ENCODE peak calls at places on chromosomes 4 and X, in nine cellular contexts. U is omental fat pad, K is H54, L is cardiac muscle cell, F is midbrain, E is EH, W is sciatic nerve, O is ureter, P is skeletal muscle cell. N is an unnamed sample.

GRCh38 chr4:23733911-23734458 is 155.9 kb downstream of the PPARGC1A start:
- DNase-seq in K (no peak), P (no peak), W (no peak), U (no peak), F (no peak), L (no peak), O (no peak), E (no peak), N (no peak)

GRCh38 chr4:40414673-40415072 is 79.5 kb downstream of the CHRNA9 start:
- DNase-seq in O (no peak), F (no peak), K (no peak), E (no peak), P (no peak), U (no peak), L (no peak), W (no peak), N (no peak)

GRCh38 chr4:44016582-44017421 is 431.8 kb downstream of the KCTD8 start:
- DNase-seq in L (no peak), W (no peak), F (no peak), U (no peak), O (no peak), K (peak), E (peak), P (no peak), N (no peak)

GRCh38 chr4:3219761-3220481 is 29.0 kb upstream of the MSANTD1 start:
- DNase-seq in F (no peak), O (no peak), K (no peak), U (no peak), P (no peak), L (no peak), E (no peak), W (no peak), N (no peak)

GRCh38 chr4:2598661-2599654 is 62.5 kb downstream of the FAM193A start:
- DNase-seq in O (no peak), W (no peak), E (no peak), F (peak), P (no peak), U (no peak), L (peak), K (no peak), N (no peak)

GRCh38 chr4:94127707-94128328 is 79.8 kb upstream of the SMARCAD1 start:
- DNase-seq in E (peak), P (peak), O (no peak), U (no peak), K (no peak), F (peak), L (peak), W (no peak), N (no peak)

GRCh38 chrX:150566734-150567182 is 1.7 kb upstream of the MTM1 start:
- DNase-seq in E (no peak), F (no peak), K (no peak), O (no peak), W (no peak), L (no peak), U (no peak), P (no peak), N (no peak)

GRCh38 chrX:23373129-23373804 is 38.6 kb downstream of the PTCHD1 start:
- DNase-seq in P (peak), E (peak), L (peak), U (no peak), K (no peak), O (no peak), W (no peak), F (no peak), N (no peak)

GRCh38 chr4:150518559-150518958 is 63.4 kb upstream of the MAB21L2 start:
- DNase-seq in U (no peak), O (no peak), L (peak), K (peak), W (no peak), E (peak), F (no peak), P (peak), N (no peak)

GRCh38 chr4:23373269-23373668 is 516.6 kb downstream of the PPARGC1A start:
- DNase-seq in L (peak), O (no peak), P (no peak), U (no peak), K (peak), F (no peak), W (no peak), E (no peak), N (no peak)

GRCh38 chr4:1356181-1356998 is 9.4 kb downstream of the UVSSA start:
- DNase-seq in F (peak), K (peak), P (no peak), O (no peak), W (peak), E (peak), U (peak), L (peak), N (peak)

GRCh38 chrX:3712080-3712869 is 1.2 kb downstream of the PRKX start:
- DNase-seq in F (no peak), L (peak), W (peak), K (no peak), U (no peak), O (no peak), P (no peak), E (peak), N (peak)

GRCh38 chr4:118032691-118033090 is 1.6 kb upstream of the NDST3 start:
- DNase-seq in L (no peak), P (no peak), F (no peak), U (no peak), E (peak), W (no peak), K (peak), O (no peak), N (peak)

GRCh38 chrX:1060562-1060960 is 151.9 kb downstream of the CRLF2 start:
- DNase-seq in F (no peak), E (no peak), L (no peak), O (no peak), W (no peak), U (no peak), K (no peak), P (no peak), N (no peak)

GRCh38 chr4:1126506-1126905 is 13.1 kb upstream of the RNF212 start:
- DNase-seq in W (no peak), O (no peak), E (peak), F (no peak), U (no peak), K (no peak), P (no peak), L (peak), N (no peak)

GRCh38 chrX:20913760-20914159 is 460.5 kb upstream of the CNKSR2 start:
- DNase-seq in W (no peak), P (no peak), U (no peak), F (no peak), K (no peak), O (no peak), E (no peak), L (no peak), N (peak)

GRCh38 chr4:152102184-152103000 is 341.6 kb upstream of the GATB start:
- DNase-seq in E (peak), K (no peak), O (no peak), L (no peak), U (no peak), W (no peak), P (no peak), F (no peak), N (no peak)

GRCh38 chr4:97453186-97453585 is 690.1 kb downstream of the STPG2 start:
- DNase-seq in O (no peak), U (no peak), W (no peak), K (no peak), L (no peak), E (no peak), F (no peak), P (no peak), N (no peak)

GRCh38 chr4:49044270-49044669 is 58.2 kb downstream of the CWH43 start:
- DNase-seq in P (no peak), E (no peak), F (no peak), L (no peak), W (no peak), U (no peak), K (no peak), O (no peak), N (no peak)

GRCh38 chr4:163166041-163166579 is 580 bp downstream of the NAF1 start:
- DNase-seq in K (peak), E (peak), P (no peak), U (peak), F (no peak), W (peak), L (peak), O (peak), N (peak)

GRCh38 chr4:54746228-54746627 is 88.5 kb downstream of the KIT start:
- DNase-seq in U (no peak), E (peak), W (no peak), O (no peak), F (no peak), L (no peak), K (no peak), P (no peak), N (no peak)

GRCh38 chr4:55378617-55379467 is 16.9 kb upstream of the TMEM165 start:
- DNase-seq in E (peak), O (peak), W (no peak), P (no peak), F (no peak), U (no peak), L (no peak), K (no peak), N (no peak)

GRCh38 chr4:102827674-102828496 is 534 bp upstream of the UBE2D3 start:
- DNase-seq in W (peak), O (peak), L (peak), F (peak), U (peak), P (peak), E (peak), K (peak), N (peak)

GRCh38 chr4:88341227-88342192 is 37.1 kb upstream of the HERC6 start:
- DNase-seq in F (peak), U (no peak), P (peak), K (peak), W (no peak), E (peak), L (peak), O (no peak), N (no peak)

GRCh38 chr4:177511611-177512010 is 69.4 kb upstream of the AGA start:
- DNase-seq in O (peak), K (no peak), W (no peak), P (no peak), F (no peak), E (no peak), U (no peak), L (no peak), N (no peak)